ENCODE peak calls at places on chromosomes 11 and 22, in five cellular contexts. G is SK-N-SH, O is neural progenitor cell, Z is HCT116, K is MM.1S. D is an unnamed sample.

GRCh38 chr22:22569218-22569617 is 10.2 kb upstream of the PRAME start:
- DNase-seq in G (no peak), O (no peak), Z (no peak), K (no peak), D (no peak)

GRCh38 chr22:28711820-28712777 is 29.5 kb downstream of the CHEK2 start:
- DNase-seq in G (no peak), O (no peak), Z (no peak), K (no peak), D (peak)

GRCh38 chr11:31805037-31805628 is 6.0 kb downstream of the PAX6 start:
- DNase-seq in G (peak), O (peak), Z (no peak), K (no peak), D (no peak)

GRCh38 chr11:114200785-114201184 is 95.4 kb upstream of the NNMT start:
- DNase-seq in G (no peak), O (no peak), Z (no peak), K (no peak), D (no peak)

GRCh38 chr22:46789992-46790391 is 27.5 kb downstream of the TBC1D22A start:
- DNase-seq in G (no peak), O (no peak), Z (no peak), K (no peak), D (no peak)

GRCh38 chr22:24420072-24420976 is 7.1 kb upstream of the ADORA2A start:
- DNase-seq in G (peak), O (peak), Z (no peak), K (no peak), D (no peak)

GRCh38 chr11:17013548-17014320 is 480 bp downstream of the PLEKHA7 start:
- DNase-seq in G (peak), O (peak), Z (no peak), K (peak), D (peak)

GRCh38 chr11:124923296-124923695 is 4.2 kb downstream of the HEPN1 start:
- DNase-seq in G (no peak), O (no peak), Z (no peak), K (no peak), D (no peak)

GRCh38 chr11:2825261-2825885 is 60.2 kb downstream of the CDKN1C start:
- DNase-seq in G (no peak), O (no peak), Z (no peak), K (no peak), D (peak)

GRCh38 chr22:38924197-38924952 is 33.0 kb upstream of the APOBEC3A start:
- DNase-seq in G (no peak), O (no peak), Z (peak), K (no peak), D (peak)

DNA sequence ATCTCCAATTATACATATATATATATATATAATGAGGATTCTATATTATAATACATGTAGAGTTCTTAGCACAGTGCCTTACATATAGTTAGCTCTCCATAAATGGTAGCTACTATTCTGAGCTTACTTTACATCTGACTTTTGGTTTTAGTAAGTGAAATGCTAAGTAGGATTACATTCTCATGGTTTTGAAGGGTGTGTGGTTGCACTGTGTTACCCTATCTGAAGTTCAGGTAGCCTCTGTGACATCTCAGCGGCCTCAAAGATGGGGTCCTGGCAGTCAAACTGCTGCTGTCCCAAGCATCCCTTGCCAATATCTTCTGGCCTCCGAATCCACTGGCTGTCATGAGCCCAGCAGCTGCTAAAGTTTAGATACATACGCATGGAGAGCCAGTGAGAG is 34.8 kb downstream of the UBASH3B start:
- DNase-seq in G (no peak), O (no peak), Z (no peak), K (no peak), D (no peak)
- H3K9ac ChIP-seq in G (no peak), O (no peak), Z (no peak), K (no peak), D (no peak)

DNA sequence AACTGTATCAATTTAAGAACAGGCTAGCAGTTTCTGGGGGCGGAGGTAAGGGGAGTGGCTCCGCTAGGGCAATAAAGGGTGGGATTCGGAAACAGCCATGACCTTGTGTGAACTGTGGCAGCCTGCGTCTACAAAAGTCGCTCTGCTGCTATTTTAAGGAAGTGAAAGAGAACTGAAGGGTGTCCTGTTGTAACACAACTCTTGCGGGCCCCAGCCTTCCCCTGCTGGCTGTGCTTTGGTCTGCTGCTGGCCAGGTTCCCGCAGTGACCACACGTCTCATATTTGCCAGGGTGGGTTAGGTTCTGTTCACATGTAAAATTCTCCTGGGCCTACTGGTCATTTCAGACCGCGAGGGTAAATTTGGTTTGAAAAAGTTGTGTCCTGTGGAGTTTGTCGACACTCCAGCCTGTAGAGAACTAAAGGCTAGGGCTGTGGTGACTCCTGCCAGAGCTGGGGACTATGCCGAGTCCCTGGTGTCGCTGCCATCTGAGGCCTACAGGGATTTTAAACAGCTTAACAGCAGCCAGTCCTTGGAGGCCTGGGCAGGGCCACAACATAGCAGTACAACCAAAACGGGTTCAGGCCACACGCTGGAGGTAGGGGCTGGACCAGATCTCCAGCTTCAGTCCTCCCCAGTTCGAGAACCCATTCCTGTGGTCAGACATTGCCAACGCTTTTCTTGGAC is 1.1 kb upstream of the PPFIBP2 start:
- DNase-seq in G (no peak), O (no peak), Z (no peak), K (peak), D (no peak)
- TF ChIP-seq CTCF in G (no peak), O (no peak), Z (no peak), K (no peak), D (no peak)

GRCh38 chr11:67484847-67485311 is 2.1 kb downstream of the AIP start:
- DNase-seq in G (no peak), O (no peak), Z (no peak), K (no peak), D (no peak)
- TF ChIP-seq EZH2phosphoT487 in G (no peak), O (no peak), Z (no peak), K (no peak), D (no peak)

GRCh38 chr11:61745796-61746653 is 6.4 kb upstream of the MYRF start:
- DNase-seq in G (no peak), O (no peak), Z (no peak), K (no peak), D (no peak)
- H3K9ac ChIP-seq in G (no peak), O (no peak), Z (no peak), K (no peak), D (no peak)

DNA sequence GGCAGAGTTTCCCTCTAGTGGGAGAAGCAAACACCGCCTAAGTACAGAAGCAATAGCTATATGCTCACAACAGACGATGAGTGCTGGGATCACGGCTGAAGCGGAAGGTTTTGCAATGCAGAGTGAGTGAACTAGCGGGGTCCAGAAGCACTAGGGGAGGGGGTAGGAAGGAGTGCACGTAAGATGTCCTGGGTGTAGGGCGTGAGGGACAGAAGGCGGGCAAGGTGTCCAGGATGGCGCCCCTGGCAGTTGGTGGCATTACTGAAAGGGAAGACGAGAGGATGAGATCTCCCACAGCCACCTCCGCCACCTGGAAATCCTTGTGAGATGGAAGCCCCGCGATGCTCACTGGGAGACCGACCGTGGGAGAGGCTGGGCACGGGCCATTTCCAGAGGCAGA is 81.0 kb downstream of the ETS1 start:
- DNase-seq in G (no peak), O (no peak), Z (no peak), K (no peak), D (no peak)
- TF ChIP-seq CTCF in G (no peak), O (no peak), Z (no peak), K (no peak), D (no peak)

DNA sequence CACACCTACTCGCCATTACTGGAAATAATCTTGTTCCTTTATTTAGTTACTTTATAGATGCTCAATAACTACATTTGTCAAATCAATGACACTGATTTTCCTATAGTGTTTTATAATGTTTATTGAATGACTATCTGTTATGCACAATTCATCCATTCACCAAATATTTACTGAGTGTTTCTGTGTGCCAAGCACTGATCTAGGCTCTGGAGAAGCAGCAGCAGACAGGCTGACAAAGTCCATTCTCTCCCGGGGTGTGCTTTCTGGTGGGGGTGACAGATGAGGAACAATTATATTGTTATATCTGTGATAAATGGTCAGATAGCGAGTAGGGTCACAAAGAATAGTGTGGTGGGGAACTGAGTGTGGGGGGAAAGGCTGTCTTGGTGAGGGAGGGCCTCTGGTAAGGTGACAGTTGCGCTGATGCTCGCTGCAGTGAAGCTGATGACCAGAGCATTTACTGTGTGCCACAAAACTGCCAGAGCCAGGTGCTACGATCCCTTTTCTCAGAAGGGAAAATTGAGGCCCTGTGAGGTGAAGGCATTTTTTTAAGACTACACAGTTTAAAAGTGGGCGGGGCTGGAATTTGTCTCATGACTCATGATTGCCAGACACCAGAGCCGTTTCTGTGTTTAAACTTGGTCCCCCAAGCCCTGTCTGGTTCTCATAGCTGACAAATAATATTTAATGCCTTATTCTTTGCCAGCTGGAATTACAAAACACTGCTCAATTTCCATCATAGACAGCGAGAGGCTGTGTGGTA is 10.2 kb downstream of the PACS1 start:
- DNase-seq in G (no peak), O (no peak), Z (peak), K (no peak), D (peak)
- TF ChIP-seq EZH2phosphoT487 in G (no peak), O (no peak), Z (no peak), K (no peak), D (no peak)

GRCh38 chr22:19882446-19883381 is 28.0 kb upstream of the GNB1L start:
- DNase-seq in G (peak), O (no peak), Z (no peak), K (no peak), D (no peak)

GRCh38 chr22:19879248-19879575 is 24.5 kb upstream of the GNB1L start:
- DNase-seq in G (peak), O (no peak), Z (no peak), K (no peak), D (no peak)

GRCh38 chr22:19879651-19879995 is 24.9 kb upstream of the GNB1L start:
- DNase-seq in G (peak), O (no peak), Z (no peak), K (no peak), D (no peak)

GRCh38 chr22:19879996-19880785 is 25.5 kb upstream of the GNB1L start:
- DNase-seq in G (peak), O (no peak), Z (no peak), K (no peak), D (no peak)

GRCh38 chr22:19880786-19881569 is 26.3 kb upstream of the GNB1L start:
- DNase-seq in G (peak), O (peak), Z (peak), K (no peak), D (peak)
- H3K9ac ChIP-seq in G (peak), O (no peak), Z (peak), K (no peak), D (peak)

GRCh38 chr11:110774138-110775014 is 62.1 kb upstream of the ARHGAP20 start:
- DNase-seq in G (no peak), O (no peak), Z (no peak), K (no peak), D (no peak)
- TF ChIP-seq CTCF in G (no peak), O (no peak), Z (no peak), K (no peak), D (no peak)

GRCh38 chr11:10550988-10551657 is 10.1 kb upstream of the RNF141 start:
- DNase-seq in G (no peak), O (no peak), Z (no peak), K (no peak), D (no peak)

GRCh38 chr11:10544491-10545470 is 3.8 kb upstream of the RNF141 start:
- DNase-seq in G (no peak), O (no peak), Z (no peak), K (no peak), D (no peak)

GRCh38 chr11:10551845-10552352 is 10.9 kb upstream of the RNF141 start:
- DNase-seq in G (no peak), O (no peak), Z (no peak), K (no peak), D (no peak)

DNA sequence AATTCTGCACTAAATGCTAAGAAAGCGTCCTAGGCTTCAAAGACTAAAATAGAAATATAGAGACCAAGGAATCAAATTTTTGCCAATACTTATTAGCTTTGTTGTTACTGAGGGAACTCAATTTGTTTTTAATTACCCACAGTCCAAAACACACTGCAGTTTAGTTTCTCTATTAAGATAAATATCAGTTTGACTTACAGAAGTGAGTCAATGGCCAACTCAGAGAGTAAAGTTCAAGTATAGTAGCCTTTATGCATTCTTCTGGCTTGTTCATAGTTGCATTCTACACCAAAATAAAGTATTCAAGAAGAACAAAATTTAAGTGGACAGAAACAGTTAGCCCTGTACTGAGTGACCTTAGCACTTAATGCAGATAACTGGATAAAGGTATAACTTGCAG is 9.5 kb upstream of the RNF141 start:
- DNase-seq in G (no peak), O (no peak), Z (no peak), K (no peak), D (peak)
- TF ChIP-seq EZH2phosphoT487 in G (no peak), O (no peak), Z (no peak), K (no peak), D (no peak)

D was measured in PC-3.